ENCODE peak calls at places on chromosomes 12 and 14, in eight cellular contexts. J is HepG2, G is left ventricle myocardium inferior, V is endothelial cell of umbilical vein, O is lung, R is lower lobe of right lung, N is right atrium auricular region, Y is tibial artery. S is an unnamed sample.

GRCh38 chr12:31004666-31005065 is 69.0 kb upstream of the DDX11 start:
- DNase-seq in J (no peak), G (no peak), V (no peak), O (no peak), R (peak; percentile 14), N (no peak), Y (no peak), S (no peak)

GRCh38 chr12:53536962-53537361 is 29.7 kb upstream of the NPFF start:
- DNase-seq in J (no peak), G (no peak), V (no peak), O (peak; percentile 44), R (no peak), N (no peak), Y (no peak), S (no peak)

GRCh38 chr12:17062296-17063061 is 456.5 kb upstream of the LMO3 start:
- DNase-seq in J (no peak), G (no peak), V (no peak), O (no peak), R (no peak), N (no peak), Y (no peak), S (no peak)

GRCh38 chr12:92553389-92553788 is 149.4 kb upstream of the PLEKHG7 start:
- DNase-seq in J (no peak), G (peak; percentile 70), V (peak; percentile 59), O (no peak), R (no peak), N (peak; percentile 78), Y (peak; percentile 31), S (peak; percentile 42)

GRCh38 chr14:92701826-92702225 is 46.6 kb downstream of the LGMN start:
- DNase-seq in J (no peak), G (no peak), V (no peak), O (no peak), R (no peak), N (no peak), Y (no peak), S (no peak)

GRCh38 chr14:24605435-24606190 is 3.9 kb downstream of the GZMH start:
- DNase-seq in J (peak; percentile 54), G (no peak), V (peak; percentile 12), O (peak; percentile 40), R (no peak), N (no peak), Y (no peak), S (peak; percentile 53)

GRCh38 chr12:29816869-29817730 is 33.4 kb upstream of the TMTC1 start:
- DNase-seq in J (no peak), G (no peak), V (peak; percentile 58), O (no peak), R (no peak), N (no peak), Y (no peak), S (no peak)

GRCh38 chr12:91109148-91109564 is 2.1 kb downstream of the LUM start:
- DNase-seq in J (peak; percentile 20), G (peak; percentile 81), V (peak; percentile 74), O (peak; percentile 49), R (peak; percentile 71), N (peak; percentile 88), Y (peak; percentile 72), S (peak; percentile 78)

GRCh38 chr14:68777644-68778043 is 15.2 kb downstream of the ZFP36L1 start:
- DNase-seq in J (no peak), G (no peak), V (no peak), O (no peak), R (no peak), N (peak; percentile 49), Y (no peak), S (peak; percentile 14)

GRCh38 chr12:28650906-28651305 is 460.6 kb downstream of the CCDC91 start:
- DNase-seq in J (no peak), G (no peak), V (no peak), O (no peak), R (no peak), N (no peak), Y (no peak), S (no peak)

GRCh38 chr12:67222302-67222701 is 46.9 kb upstream of the CAND1 start:
- DNase-seq in J (no peak), G (no peak), V (no peak), O (no peak), R (no peak), N (no peak), Y (no peak), S (no peak)

GRCh38 chr12:7376196-7376595 is 67.8 kb downstream of the CD163L1 start:
- DNase-seq in J (no peak), G (no peak), V (peak; percentile 40), O (no peak), R (no peak), N (no peak), Y (no peak), S (no peak)

GRCh38 chr12:132605055-132605441 is 5.3 kb downstream of the LRCOL1 start:
- DNase-seq in J (no peak), G (no peak), V (no peak), O (no peak), R (no peak), N (no peak), Y (no peak), S (no peak)

GRCh38 chr14:101808020-101808641 is 46.6 kb downstream of the PPP2R5C start:
- DNase-seq in J (peak; percentile 24), G (no peak), V (no peak), O (no peak), R (no peak), N (no peak), Y (no peak), S (no peak)

GRCh38 chr12:96225994-96226399 is 31.8 kb downstream of the ELK3 start:
- DNase-seq in J (peak; percentile 84), G (no peak), V (no peak), O (no peak), R (no peak), N (no peak), Y (no peak), S (no peak)

GRCh38 chr12:96225003-96225855 is 31.1 kb downstream of the ELK3 start:
- DNase-seq in J (no peak), G (no peak), V (peak; percentile 93), O (no peak), R (no peak), N (no peak), Y (no peak), S (no peak)

GRCh38 chr12:96226801-96227348 is 32.7 kb downstream of the ELK3 start:
- DNase-seq in J (no peak), G (no peak), V (no peak), O (no peak), R (no peak), N (no peak), Y (no peak), S (no peak)

GRCh38 chr12:96227365-96228106 is 33.4 kb downstream of the ELK3 start:
- DNase-seq in J (no peak), G (no peak), V (no peak), O (no peak), R (no peak), N (no peak), Y (no peak), S (no peak)

GRCh38 chr12:96226401-96226800 is 32.2 kb downstream of the ELK3 start:
- DNase-seq in J (no peak), G (no peak), V (no peak), O (no peak), R (no peak), N (no peak), Y (no peak), S (no peak)
- H3K27ac ChIP-seq in J (no peak overlapping the region), G (peak overlapping the region; percentile 58), V (no peak overlapping the region), O (no peak overlapping the region), R (no peak overlapping the region), N (no peak overlapping the region), Y (no peak overlapping the region), S (no peak overlapping the region)

GRCh38 chr12:94426049-94426448 is 33.6 kb downstream of the CEP83 start:
- DNase-seq in J (no peak), G (no peak), V (no peak), O (no peak), R (no peak), N (no peak), Y (no peak), S (no peak)

GRCh38 chr12:94427520-94428381 is 31.9 kb downstream of the CEP83 start:
- DNase-seq in J (no peak), G (peak; percentile 28), V (peak; percentile 85), O (peak; percentile 62), R (no peak), N (no peak), Y (no peak), S (no peak)

GRCh38 chr12:94429633-94430032 is 30.0 kb downstream of the CEP83 start:
- DNase-seq in J (peak; percentile 23), G (no peak), V (no peak), O (no peak), R (no peak), N (no peak), Y (no peak), S (no peak)

GRCh38 chr12:94430304-94430703 is 29.4 kb downstream of the CEP83 start:
- DNase-seq in J (no peak), G (no peak), V (no peak), O (no peak), R (no peak), N (no peak), Y (no peak), S (no peak)

GRCh38 chr12:94429191-94429590 is 30.5 kb downstream of the CEP83 start:
- DNase-seq in J (no peak), G (no peak), V (no peak), O (no peak), R (no peak), N (no peak), Y (no peak), S (no peak)
- H3K9me3 ChIP-seq in J (peaks cover 16% of the 10 kb centered on the region), G (peaks cover 29% of the 10 kb centered on the region), V (no peaks in the 10 kb centered on the region), O (no peaks in the 10 kb centered on the region), R (peaks cover 14% of the 10 kb centered on the region), N (no peaks in the 10 kb centered on the region), Y (peaks cover 12% of the 10 kb centered on the region), S (no peaks in the 10 kb centered on the region)

DNA sequence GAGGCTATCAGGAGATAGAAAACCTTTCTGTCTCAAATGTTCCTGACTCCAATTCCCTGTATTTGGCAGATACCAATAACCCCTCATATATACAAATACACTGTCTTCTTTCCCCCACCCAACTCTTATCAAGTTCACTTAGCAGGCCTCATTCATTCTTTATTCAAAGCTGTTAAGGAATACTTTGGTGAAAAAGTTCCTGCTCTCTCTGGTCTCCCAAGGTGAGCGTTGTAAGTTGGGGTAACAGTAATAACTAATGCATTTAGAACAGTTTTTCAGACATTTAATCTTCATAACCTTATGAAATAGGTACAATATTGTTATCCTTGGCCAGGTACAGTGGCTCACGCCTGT is 3.9 kb upstream of the GDF11 start:
- DNase-seq in J (no peak), G (no peak), V (no peak), O (no peak), R (no peak), N (no peak), Y (no peak), S (no peak)
- TF ChIP-seq CTCF in J (no peak), G (no peak), V (no peak), O (no peak), R (no peak), N (no peak), Y (no peak), S (no peak)

DNA sequence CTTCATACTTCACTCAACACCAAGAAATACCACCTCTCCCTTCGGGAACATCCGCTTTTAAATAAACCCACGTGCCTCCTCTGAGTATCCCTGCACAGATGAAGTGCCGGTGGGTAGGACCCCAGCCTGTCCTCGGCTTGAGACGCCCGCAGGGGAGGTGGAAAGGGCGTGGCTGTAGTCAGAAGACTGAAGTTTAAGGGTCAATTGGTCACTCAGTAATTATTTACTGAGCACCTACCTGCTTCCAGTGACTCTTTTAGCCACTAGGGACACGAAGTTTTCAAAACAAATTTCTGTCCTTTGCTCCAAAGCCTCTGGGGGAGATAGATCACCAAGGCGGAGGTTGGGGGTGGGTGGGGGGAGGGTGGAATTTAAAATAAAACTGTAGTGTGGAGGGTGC is 309.4 kb downstream of the VRK1 start:
- DNase-seq in J (no peak), G (no peak), V (no peak), O (no peak), R (no peak), N (no peak), Y (no peak), S (no peak)
- H3K27ac ChIP-seq in J (no peak overlapping the region), G (no peak overlapping the region), V (no peak overlapping the region), O (no peak overlapping the region), R (no peak overlapping the region), N (no peak overlapping the region), Y (no peak overlapping the region), S (no peak overlapping the region)